ENCODE peak calls at places on chromosomes 11 and 22, in seven cellular contexts. U is H9, T is IMR-90, A is trophoblast cell, F is mesenchymal stem cell, O is mesendoderm, S is H1. C is an unnamed sample.

GRCh38 chr11:122093731-122094130 is 22.3 kb downstream of the BLID start:
- DNase-seq in U (no peak), T (peak; percentile 83), A (no peak), F (peak; percentile 55), O (no peak), S (no peak), C (no peak)

GRCh38 chr11:131689049-131689925 is 318.9 kb downstream of the NTM start:
- DNase-seq in U (no peak), T (no peak), A (no peak), F (no peak), O (no peak), S (no peak), C (no peak)

GRCh38 chr11:3127706-3128355 is 37.3 kb downstream of the OSBPL5 start:
- DNase-seq in U (no peak), T (no peak), A (no peak), F (no peak), O (no peak), S (no peak), C (no peak)

GRCh38 chr22:45877036-45877380 is 100.0 kb downstream of the WNT7B start:
- DNase-seq in U (peak; percentile 14), T (no peak), A (no peak), F (no peak), O (no peak), S (no peak), C (no peak)

GRCh38 chr11:111408789-111409727 is 30.0 kb upstream of the POU2AF1 start:
- DNase-seq in U (no peak), T (peak; percentile 63), A (no peak), F (peak; percentile 10), O (no peak), S (no peak), C (no peak)

GRCh38 chr11:17876827-17877226 is 136.0 kb downstream of the SERGEF start:
- DNase-seq in U (no peak), T (no peak), A (no peak), F (no peak), O (no peak), S (no peak), C (no peak)

GRCh38 chr11:119433369-119433749 is 10.4 kb upstream of the THY1 start:
- DNase-seq in U (no peak), T (peak; percentile 77), A (no peak), F (peak; percentile 23), O (peak; percentile 29), S (no peak), C (no peak)

GRCh38 chr22:40423246-40423753 is 52.9 kb downstream of the SGSM3 start:
- DNase-seq in U (no peak), T (no peak), A (no peak), F (no peak), O (no peak), S (no peak), C (no peak)

GRCh38 chr11:70577948-70578347 is 179.6 kb downstream of the CTTN start:
- DNase-seq in U (no peak), T (no peak), A (no peak), F (no peak), O (no peak), S (no peak), C (no peak)

GRCh38 chr11:100876826-100877545 is 189.9 kb downstream of the ARHGAP42 start:
- DNase-seq in U (no peak), T (peak; percentile 98), A (peak; percentile 5), F (peak; percentile 95), O (peak; percentile 95), S (peak; percentile 21), C (no peak)

GRCh38 chr11:12674936-12675696 is 895 bp downstream of the TEAD1 start:
- DNase-seq in U (no peak), T (no peak), A (no peak), F (peak; percentile 63), O (peak; percentile 51), S (no peak), C (no peak)

GRCh38 chr11:59918987-59919589 is 19.1 kb upstream of the OOSP1 start:
- DNase-seq in U (no peak), T (peak; percentile 7), A (no peak), F (peak; percentile 61), O (peak; percentile 65), S (no peak), C (peak; percentile 3)

GRCh38 chr22:44500623-44501022 is 2.6 kb upstream of the RTL6 start:
- DNase-seq in U (no peak), T (no peak), A (no peak), F (no peak), O (no peak), S (no peak), C (no peak)

GRCh38 chr11:9838229-9838628 is 174.4 kb downstream of the SWAP70 start:
- DNase-seq in U (no peak), T (no peak), A (no peak), F (no peak), O (peak; percentile 33), S (no peak), C (no peak)

GRCh38 chr11:15938362-15938725 is 418.0 kb downstream of the SOX6 start:
- DNase-seq in U (no peak), T (no peak), A (no peak), F (no peak), O (no peak), S (no peak), C (no peak)

GRCh38 chr22:19892249-19892879 is 37.7 kb upstream of the GNB1L start:
- DNase-seq in U (no peak), T (peak; percentile 53), A (no peak), F (peak; percentile 56), O (no peak), S (no peak), C (no peak)

GRCh38 chr11:68040121-68040956 is 1.5 kb downstream of the TCIRG1 start:
- DNase-seq in U (peak; percentile 76), T (peak; percentile 73), A (no peak), F (peak; percentile 90), O (peak; percentile 84), S (peak; percentile 36), C (no peak)

GRCh38 chr22:37812869-37813678 is 5.3 kb downstream of the GCAT start:
- DNase-seq in U (peak; percentile 17), T (no peak), A (no peak), F (no peak), O (no peak), S (no peak), C (no peak)

GRCh38 chr11:124788521-124788920 is 11.7 kb downstream of the MSANTD2 start:
- DNase-seq in U (no peak), T (peak; percentile 26), A (no peak), F (no peak), O (no peak), S (no peak), C (no peak)

GRCh38 chr11:124779568-124779967 is 17.5 kb upstream of the ESAM start:
- DNase-seq in U (no peak), T (no peak), A (no peak), F (no peak), O (no peak), S (no peak), C (no peak)

GRCh38 chr11:124778281-124778680 is 16.2 kb upstream of the ESAM start:
- DNase-seq in U (no peak), T (no peak), A (no peak), F (no peak), O (peak; percentile 43), S (no peak), C (no peak)

GRCh38 chr11:124784051-124784450 is 16.2 kb downstream of the MSANTD2 start:
- DNase-seq in U (no peak), T (no peak), A (no peak), F (no peak), O (no peak), S (no peak), C (no peak)

DNA sequence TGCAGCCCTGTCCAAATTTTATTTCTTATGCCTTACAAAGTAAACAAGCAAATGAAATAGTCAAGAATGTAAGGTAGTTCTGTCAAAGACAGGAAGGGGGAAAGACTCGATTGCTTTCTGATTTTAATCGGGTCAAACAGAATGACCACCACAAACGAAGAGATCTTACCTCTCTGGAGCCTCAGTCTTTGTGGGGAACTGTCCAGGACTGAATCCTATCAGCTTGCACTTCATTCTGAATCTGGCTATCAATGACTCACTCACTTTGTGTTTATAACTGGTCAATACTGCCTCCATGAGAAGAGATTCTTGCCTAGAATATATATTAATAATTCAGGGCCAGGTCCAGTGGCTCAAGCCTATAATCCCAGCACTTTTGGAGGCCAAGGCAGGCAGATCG is 17.2 kb downstream of the MSANTD2 start:
- DNase-seq in U (no peak), T (peak; percentile 15), A (no peak), F (no peak), O (no peak), S (no peak), C (no peak)
- H4K8ac ChIP-seq in U (no peak overlapping the region), T (no peak overlapping the region), A (no peak overlapping the region), F (no peak overlapping the region), O (no peak overlapping the region), S (no peak overlapping the region), C (no peak overlapping the region)

DNA sequence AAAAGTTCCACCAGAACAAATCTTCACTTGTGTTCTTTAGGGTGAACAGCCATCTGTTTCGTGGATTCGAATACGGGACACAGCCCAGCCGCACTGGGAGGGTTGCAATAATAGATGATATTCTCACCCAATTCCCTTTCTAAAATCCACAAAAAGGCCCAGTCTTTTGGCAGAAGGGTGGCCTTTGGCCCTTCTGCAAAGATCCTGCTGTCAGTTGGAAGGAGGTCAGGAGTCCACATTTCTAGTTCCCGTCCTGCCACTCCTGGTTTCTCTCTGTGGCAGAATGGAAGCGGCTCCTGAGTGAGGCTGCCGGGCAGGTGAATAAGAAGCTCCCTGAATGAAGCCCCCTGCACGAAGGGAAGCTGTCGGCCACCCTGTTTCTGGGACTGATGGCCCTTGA is 11.2 kb upstream of the LINC01488 start:
- DNase-seq in U (no peak), T (no peak), A (no peak), F (no peak), O (no peak), S (no peak), C (no peak)
- H3K4ac ChIP-seq in U (no peak overlapping the region), T (no peak overlapping the region), A (no peak overlapping the region), F (no peak overlapping the region), O (no peak overlapping the region), S (no peak overlapping the region), C (no peak overlapping the region)

DNA sequence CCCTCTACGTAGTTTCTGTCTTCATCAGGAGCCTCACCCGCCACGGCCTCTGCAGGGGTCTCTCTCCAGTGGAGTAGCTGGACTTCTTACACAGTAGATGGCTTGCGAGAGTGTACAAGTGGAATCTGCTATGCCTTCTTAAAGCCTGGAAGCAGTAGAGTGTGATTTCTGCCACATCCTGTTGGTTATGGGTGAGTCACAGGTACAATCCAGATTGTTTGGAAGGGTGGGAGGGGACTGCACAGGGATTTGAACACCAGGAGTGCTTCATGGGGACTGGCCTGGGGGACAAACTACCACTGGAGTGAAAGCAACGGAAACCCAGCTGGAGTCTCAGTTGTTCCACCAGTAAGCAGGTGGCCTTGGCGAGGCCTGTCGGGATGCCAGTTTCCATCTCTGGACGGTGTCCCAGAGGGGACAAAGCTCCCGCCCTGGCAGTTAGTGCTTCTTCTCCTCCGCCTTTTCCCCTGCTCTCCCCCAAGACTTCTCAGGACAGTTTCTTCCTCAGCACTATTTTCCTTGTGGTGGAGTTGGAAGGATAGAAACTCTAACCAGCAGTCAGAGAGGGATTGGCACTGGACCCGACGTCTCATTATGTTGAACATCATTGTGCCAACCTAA is 85.0 kb upstream of the RCN1 start:
- DNase-seq in U (no peak), T (peak; percentile 8), A (no peak), F (no peak), O (no peak), S (no peak), C (no peak)
- H3K27me3 ChIP-seq in U (no peaks in the 10 kb centered on the region), T (peaks cover 42% of the 10 kb centered on the region), A (no peaks in the 10 kb centered on the region), F (peaks cover 65% of the 10 kb centered on the region), O (no peaks in the 10 kb centered on the region), S (no peaks in the 10 kb centered on the region), C (no peaks in the 10 kb centered on the region)

DNA sequence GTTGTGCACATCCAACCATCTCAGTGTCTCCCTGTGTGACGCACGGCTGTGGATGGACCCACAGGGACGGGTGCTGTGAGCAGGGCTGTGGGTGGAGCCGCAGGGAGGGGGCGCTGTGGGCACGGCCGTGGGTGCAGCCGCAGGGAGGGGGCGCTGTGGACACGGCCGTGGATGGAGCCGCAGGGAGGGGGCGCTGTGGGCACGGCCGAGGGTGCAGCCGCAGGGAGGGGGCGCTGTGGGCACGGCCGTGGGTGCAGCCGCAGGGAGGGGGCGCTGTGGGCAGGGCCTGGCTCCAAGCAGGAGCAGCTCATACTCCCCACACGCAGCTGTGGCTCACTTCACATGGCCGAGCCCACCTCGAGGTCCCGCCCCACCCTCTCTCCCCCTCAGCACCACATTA is 6.0 kb upstream of the MAPK11 start:
- DNase-seq in U (peak; percentile 54), T (peak; percentile 43), A (no peak), F (no peak), O (peak; percentile 55), S (no peak), C (no peak)
- H4K8ac ChIP-seq in U (no peak overlapping the region), T (no peak overlapping the region), A (no peak overlapping the region), F (no peak overlapping the region), O (no peak overlapping the region), S (no peak overlapping the region), C (no peak overlapping the region)

C was measured in neuronal stem cell.